ENCODE peak calls at places on chromosomes 16 and 17, in five cellular contexts. Q, B, M, V and F are unnamed samples. For H3K27me3, the result is how much of the 10 kb centered on the place peaks cover.

GRCh38 chr16:82016268-82016667 is 5.0 kb upstream of the SDR42E1 start:
- DNase-seq in Q (no peak), B (peak), V (peak), M (peak), F (peak)

GRCh38 chr17:49596613-49597244 is 21.1 kb downstream of the NXPH3 start:
- DNase-seq in M (no peak), Q (no peak), B (no peak), V (no peak), F (no peak)

GRCh38 chr17:66400698-66401097 is 98.3 kb downstream of the PRKCA start:
- DNase-seq in M (no peak), Q (no peak), V (no peak), B (no peak), F (no peak)

GRCh38 chr17:42436401-42436800 is 13.3 kb upstream of the CAVIN1 start:
- DNase-seq in Q (peak), M (peak), B (peak), V (peak), F (peak)

GRCh38 chr17:49978501-49978900 is 9.5 kb downstream of the DLX4 start:
- DNase-seq in V (no peak), M (no peak), Q (no peak), B (no peak), F (no peak)

GRCh38 chr17:49216953-49217650 is 6.6 kb downstream of the ABI3 start:
- DNase-seq in Q (peak), M (no peak), B (no peak), V (no peak), F (no peak)

GRCh38 chr17:82844796-82845162 is 5.0 kb upstream of the ZNF750 start:
- DNase-seq in M (no peak), V (no peak), B (no peak), Q (no peak), F (no peak)

GRCh38 chr17:3026125-3026855 is 37.1 kb downstream of the OR1D5 start:
- DNase-seq in M (no peak), B (no peak), Q (no peak), V (no peak), F (no peak)

GRCh38 chr17:17677299-17678040 is 3.8 kb upstream of the RAI1 start:
- DNase-seq in Q (no peak), B (no peak), V (no peak), M (no peak), F (no peak)

GRCh38 chr17:6072157-6072556 is 2.0 kb downstream of the WSCD1 start:
- DNase-seq in B (no peak), Q (no peak), M (peak), V (peak), F (no peak)

GRCh38 chr17:54968954-54969400 is 412 bp downstream of the STXBP4 start:
- DNase-seq in M (no peak), Q (no peak), V (peak), B (peak), F (peak)

GRCh38 chr17:49086649-49087048 is 45.9 kb upstream of the B4GALNT2 start:
- DNase-seq in Q (no peak), M (no peak), B (no peak), V (no peak), F (no peak)

GRCh38 chr16:68644715-68645493 is at the start of gene CDH3:
- DNase-seq in Q (peak), B (no peak), M (peak), V (no peak), F (no peak)

GRCh38 chr17:32277284-32277683 is 11.7 kb downstream of the RHBDL3 start:
- DNase-seq in Q (no peak), M (no peak), B (peak), V (peak), F (peak)

GRCh38 chr17:79258843-79259242 is 184.2 kb downstream of the ENGASE start:
- DNase-seq in B (no peak), M (no peak), Q (no peak), V (no peak), F (no peak)

GRCh38 chr17:79255046-79255445 is 180.4 kb downstream of the ENGASE start:
- DNase-seq in Q (no peak), V (no peak), B (no peak), M (no peak), F (no peak)

GRCh38 chr17:79258042-79258441 is 183.4 kb downstream of the ENGASE start:
- DNase-seq in M (no peak), Q (no peak), V (no peak), B (no peak), F (no peak)

GRCh38 chr17:79255471-79255870 is 180.8 kb downstream of the ENGASE start:
- DNase-seq in B (no peak), V (no peak), M (no peak), Q (no peak), F (no peak)

DNA sequence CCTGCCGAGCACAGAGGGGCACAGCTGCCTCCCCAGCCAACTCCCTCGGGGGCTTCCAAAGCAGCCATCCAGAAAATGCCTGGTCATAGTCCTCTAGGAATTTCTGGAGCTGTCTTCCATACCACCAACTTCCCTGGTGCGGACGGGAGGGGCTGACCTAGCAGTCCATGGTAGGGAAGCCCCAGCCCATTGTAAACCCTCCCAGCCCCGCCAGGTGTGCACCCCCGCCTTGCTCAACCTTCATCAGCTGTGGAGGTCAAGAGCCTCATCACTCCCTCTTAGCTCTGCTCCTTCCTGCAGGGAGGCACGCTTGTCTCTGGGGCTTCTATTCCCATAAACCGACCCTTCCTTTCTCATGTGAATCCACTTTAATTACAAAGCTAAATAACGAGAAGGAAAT is 181.3 kb downstream of the ENGASE start:
- DNase-seq in V (no peak), Q (no peak), B (no peak), M (no peak), F (no peak)
- H3K27me3 ChIP-seq in V (under half), Q (under half), B (under half), M (under half), F (under half)

DNA sequence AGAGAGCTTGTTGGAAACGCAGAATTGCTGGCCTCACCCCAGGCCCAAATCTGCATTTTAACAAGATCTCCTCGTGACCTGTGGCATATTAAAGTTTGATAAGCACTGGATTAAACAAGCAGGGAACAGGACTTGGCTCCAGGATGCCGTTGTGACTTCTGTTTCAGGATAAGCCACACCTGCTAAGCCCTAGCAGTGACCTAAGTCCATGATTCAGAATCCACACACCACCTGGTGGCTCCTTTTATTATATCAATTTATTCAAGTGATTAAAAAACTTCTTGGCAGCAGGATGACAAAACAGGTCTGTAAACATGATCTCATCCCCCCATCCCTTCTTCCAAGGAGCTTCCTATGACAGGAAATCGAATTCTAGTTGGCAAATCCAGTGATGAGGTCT is 9.1 kb downstream of the NAGPA start:
- DNase-seq in Q (no peak), B (no peak), M (peak), V (peak), F (no peak)
- TF ChIP-seq CTCF in Q (no peak), B (no peak), M (peak), V (no peak), F (no peak)

DNA sequence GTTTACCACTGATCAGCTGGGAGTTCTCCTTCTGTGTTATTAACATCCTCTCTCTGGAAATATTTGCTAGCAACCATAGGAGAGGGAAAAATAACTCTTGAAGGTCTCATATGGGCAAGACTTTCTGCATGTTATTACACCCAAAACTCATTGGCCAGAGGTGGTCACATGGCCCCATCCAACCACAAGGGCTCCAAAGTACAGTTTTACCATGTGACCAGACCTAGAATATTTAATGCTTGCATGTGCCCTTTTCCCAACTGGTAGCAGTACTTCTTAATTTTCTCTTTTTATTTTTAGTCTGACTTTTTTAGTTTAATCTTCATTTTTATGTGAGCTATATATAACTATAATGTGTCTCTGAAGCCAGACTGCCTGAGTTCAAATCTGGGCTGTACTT is 141.0 kb upstream of the NOG start:
- DNase-seq in B (no peak), Q (no peak), V (no peak), M (no peak), F (no peak)
- H3K4me3 ChIP-seq in B (no peak), Q (no peak), V (no peak), M (no peak), F (no peak)

GRCh38 chr17:70675070-70675590 is 505.8 kb downstream of the KCNJ2 start:
- DNase-seq in V (no peak), Q (no peak), M (no peak), B (no peak), F (no peak)
- H3K27me3 ChIP-seq in V (under half), Q (under half), M (under half), B (under half), F (under half)

DNA sequence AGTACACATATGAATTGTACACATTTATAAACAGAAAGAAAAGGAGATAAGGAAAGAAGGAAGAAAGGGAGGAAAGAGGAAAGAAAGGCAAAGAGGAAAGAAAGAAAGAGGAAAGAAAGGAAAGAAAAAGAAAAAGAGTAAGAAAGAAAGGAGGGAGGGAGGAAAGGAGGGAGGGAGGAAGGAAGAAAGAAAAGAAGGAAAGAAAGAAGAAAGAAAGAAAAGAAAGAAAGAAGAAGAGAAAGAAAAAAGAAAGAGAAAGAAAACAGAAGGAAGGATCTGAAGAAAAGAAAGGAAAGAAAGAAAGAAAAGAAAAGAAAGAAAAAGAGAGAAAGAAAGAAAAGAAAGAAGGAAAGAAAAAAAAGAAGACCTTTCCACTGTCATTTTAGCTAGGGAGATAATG is 571.4 kb upstream of the SALL1 start:
- DNase-seq in M (no peak), Q (no peak), V (no peak), B (no peak), F (no peak)
- TF ChIP-seq CTCF in M (no peak), Q (no peak), V (no peak), B (no peak), F (no peak)

GRCh38 chr16:29806641-29807425 is 504 bp downstream of the MAZ start:
- DNase-seq in Q (peak), M (peak), B (no peak), V (no peak), F (no peak)
- H3K4me3 ChIP-seq in Q (peak), M (peak), B (peak), V (peak), F (peak)

DNA sequence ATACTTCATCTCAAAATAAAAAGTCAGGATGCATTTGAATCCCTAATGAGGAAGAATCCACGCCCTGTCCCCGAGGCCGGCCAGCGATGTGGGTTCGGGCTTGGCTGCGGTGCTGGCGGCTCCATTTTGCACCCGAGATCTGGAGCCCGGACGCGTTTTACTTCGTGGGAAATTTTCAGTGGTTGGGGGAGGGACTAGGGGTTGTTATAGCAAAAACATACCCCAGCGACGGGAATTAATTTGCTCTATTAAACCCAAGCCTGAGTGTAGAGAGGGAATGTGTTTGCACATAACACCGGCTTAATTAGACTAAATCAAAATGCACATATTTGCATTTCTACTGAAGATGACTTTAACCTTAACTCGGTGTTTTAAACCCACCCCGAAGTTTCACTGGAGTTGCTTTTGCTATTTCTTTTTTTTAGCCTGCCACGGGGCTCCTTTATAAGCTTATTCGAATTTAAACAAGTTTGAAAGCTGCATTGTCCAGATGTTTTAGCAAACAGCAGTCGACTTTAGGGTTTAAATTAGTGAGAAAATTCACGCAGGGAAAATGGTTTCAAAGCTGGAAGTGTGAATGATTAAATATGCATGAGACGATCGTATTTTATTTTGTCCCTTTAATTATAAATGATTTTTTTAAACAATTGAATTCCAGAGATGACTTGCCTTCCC is 4.9 kb downstream of the IRX5 start:
- DNase-seq in Q (no peak), M (peak), V (no peak), B (no peak), F (no peak)
- H3K27me3 ChIP-seq in Q (under half), M (under half), V (half or more), B (half or more), F (half or more)

GRCh38 chr17:7413346-7413985 is 5.8 kb downstream of the NLGN2 start:
- DNase-seq in V (no peak), Q (no peak), M (peak), B (peak), F (peak)
- TF ChIP-seq CTCF in V (no peak), Q (no peak), M (no peak), B (no peak), F (no peak)

GRCh38 chr17:75784473-75785015 is at the start of gene UNK:
- DNase-seq in B (peak), M (peak), Q (peak), V (peak), F (peak)

GRCh38 chr17:75785016-75785769 is 587 bp downstream of the UNK start:
- DNase-seq in B (peak), M (peak), V (peak), Q (peak), F (peak)

GRCh38 chr17:75783803-75784472 is 668 bp upstream of the UNK start:
- DNase-seq in M (no peak), Q (peak), B (no peak), V (no peak), F (no peak)

GRCh38 chr17:75785770-75786538 is 1.3 kb downstream of the UNK start:
- DNase-seq in B (peak), Q (no peak), V (peak), M (peak), F (peak)

GRCh38 chr17:75783069-75783783 is 1.4 kb upstream of the UNK start:
- DNase-seq in V (peak), B (peak), Q (no peak), M (peak), F (peak)
- H3K4me3 ChIP-seq in V (peak), B (peak), Q (no peak), M (no peak), F (no peak)

DNA sequence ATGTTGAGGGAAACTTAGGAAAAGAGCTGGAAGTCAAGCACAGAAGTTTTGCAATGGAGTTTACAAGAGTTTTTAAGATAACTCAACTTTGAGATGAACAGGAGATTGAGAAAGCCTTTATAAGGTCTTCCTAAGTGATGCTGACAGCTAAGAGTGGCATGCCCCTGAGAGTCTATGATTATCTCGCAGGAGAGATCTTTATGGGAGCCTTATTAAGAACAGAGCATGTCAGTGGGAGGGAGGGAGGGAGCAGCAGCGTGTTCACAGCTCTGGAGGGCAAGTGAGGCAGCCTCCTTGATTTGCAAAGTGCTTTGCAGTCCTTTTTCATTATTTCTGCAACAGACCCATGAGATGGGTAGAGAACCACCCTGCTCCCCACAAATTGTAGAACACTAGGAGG is 30.7 kb downstream of the GNAO1 start:
- DNase-seq in M (no peak), B (no peak), V (no peak), Q (no peak), F (no peak)
- H3K27me3 ChIP-seq in M (under half), B (under half), V (under half), Q (under half), F (under half)